ENCODE peak calls at places on chromosomes 12 and 14, in four cellular contexts. One of them, this sample, is unnamed.

GRCh38 chr12:10641735-10642500 is 28.5 kb upstream of the MAGOHB start:
- DNase-seq in sigmoid colon: no peak
- DNase-seq in DND-41: no peak
- DNase-seq in astrocyte: peak
- DNase-seq in this sample: no peak

GRCh38 chr14:72552236-72552635 is 341.7 kb downstream of the DPF3 start:
- DNase-seq in DND-41: no peak
- DNase-seq in sigmoid colon: peak
- DNase-seq in astrocyte: no peak
- DNase-seq in this sample: no peak

GRCh38 chr12:58803893-58804292 is 116.4 kb downstream of the LRIG3 start:
- DNase-seq in astrocyte: peak
- DNase-seq in sigmoid colon: no peak
- DNase-seq in DND-41: no peak
- DNase-seq in this sample: no peak

GRCh38 chr12:85805654-85806053 is 30.6 kb downstream of the RASSF9 start:
- DNase-seq in astrocyte: peak
- DNase-seq in sigmoid colon: no peak
- DNase-seq in DND-41: no peak
- DNase-seq in this sample: no peak

GRCh38 chr12:109462868-109463692 is 14.0 kb downstream of the KCTD10 start:
- DNase-seq in DND-41: no peak
- DNase-seq in astrocyte: peak
- DNase-seq in sigmoid colon: peak
- DNase-seq in this sample: no peak

GRCh38 chr12:2737656-2738241 is 57.0 kb upstream of the FKBP4 start:
- DNase-seq in sigmoid colon: no peak
- DNase-seq in astrocyte: no peak
- DNase-seq in DND-41: no peak
- DNase-seq in this sample: no peak

GRCh38 chr14:54253195-54253947 is 143.4 kb upstream of the CDKN3 start:
- DNase-seq in sigmoid colon: no peak
- DNase-seq in DND-41: no peak
- DNase-seq in astrocyte: peak
- DNase-seq in this sample: no peak

GRCh38 chr12:113208041-113208934 is 13.0 kb upstream of the TPCN1 start:
- DNase-seq in DND-41: peak
- DNase-seq in sigmoid colon: peak
- DNase-seq in astrocyte: no peak
- DNase-seq in this sample: peak

GRCh38 chr12:19456176-19456575 is 16.9 kb downstream of the AEBP2 start:
- DNase-seq in astrocyte: no peak
- DNase-seq in sigmoid colon: no peak
- DNase-seq in DND-41: no peak
- DNase-seq in this sample: no peak

GRCh38 chr14:66361013-66361412 is 125.2 kb upstream of the CCDC196 start:
- DNase-seq in astrocyte: no peak
- DNase-seq in sigmoid colon: no peak
- DNase-seq in DND-41: no peak
- DNase-seq in this sample: no peak

DNA sequence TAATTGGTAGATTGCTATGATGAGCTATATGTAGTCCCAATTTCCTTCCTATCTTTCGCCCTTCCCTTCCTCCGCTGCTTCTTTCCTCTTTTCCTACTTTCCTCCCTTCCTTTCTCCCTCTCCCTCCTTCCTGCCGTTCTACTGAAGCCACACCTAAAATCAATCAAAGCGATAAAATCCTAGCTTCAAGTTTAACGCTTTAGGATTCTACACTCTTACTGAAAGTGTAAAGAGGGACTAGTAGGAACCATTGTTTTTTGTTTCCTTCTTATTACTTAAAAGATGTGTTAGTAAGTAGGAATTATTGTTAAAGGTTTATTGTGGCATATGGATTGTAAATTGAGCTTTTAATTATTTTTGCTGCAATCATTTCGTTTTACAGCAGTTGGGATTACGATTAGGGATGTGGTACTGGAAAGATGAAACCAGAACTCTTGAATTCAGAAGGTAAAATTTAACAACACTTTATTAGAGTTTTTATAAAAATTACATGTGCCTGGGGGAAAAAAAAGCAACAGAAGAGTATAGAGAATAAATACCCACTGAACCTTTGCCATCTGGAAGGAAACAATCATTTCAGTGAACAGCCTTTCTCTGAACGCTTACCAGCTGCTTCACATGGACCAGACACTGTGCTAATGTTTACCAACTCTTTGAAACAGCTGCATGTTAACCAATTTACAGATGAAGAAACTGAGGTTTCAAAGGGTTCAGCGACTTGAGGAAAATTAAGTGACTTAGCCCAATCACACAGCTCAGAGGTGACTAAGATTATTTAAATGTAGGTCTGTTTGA is 975 bp downstream of the PPP1R36 start:
- DNase-seq in DND-41: no peak
- DNase-seq in sigmoid colon: no peak
- DNase-seq in astrocyte: no peak
- DNase-seq in this sample: no peak
- H3K4me3 ChIP-seq in DND-41: no peak
- H3K4me3 ChIP-seq in sigmoid colon: no peak
- H3K4me3 ChIP-seq in astrocyte: no peak
- H3K4me3 ChIP-seq in this sample: no peak

DNA sequence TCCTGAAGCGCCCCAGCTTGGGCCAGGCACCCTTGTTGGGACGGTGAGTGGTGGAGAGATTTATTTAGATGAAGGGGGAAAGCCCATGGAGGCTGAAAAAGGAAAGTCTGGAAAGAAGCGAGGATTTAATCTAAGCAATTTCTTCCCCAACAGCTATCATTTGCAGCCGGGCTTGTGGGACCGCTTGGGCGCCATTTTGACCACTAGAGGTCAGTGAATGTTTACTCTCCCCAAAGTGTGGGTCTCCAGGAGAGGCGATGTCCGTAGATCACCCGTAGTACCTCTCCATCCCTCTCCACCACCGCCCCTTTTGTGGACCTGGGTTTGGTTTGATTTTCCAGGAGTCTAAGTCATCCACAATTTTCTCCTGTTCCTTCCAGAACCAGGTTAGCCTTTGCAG is 91.2 kb upstream of the PARP11 start:
- DNase-seq in DND-41: no peak
- DNase-seq in sigmoid colon: no peak
- DNase-seq in astrocyte: no peak
- DNase-seq in this sample: no peak
- H3K27ac ChIP-seq in DND-41: no peak
- H3K27ac ChIP-seq in sigmoid colon: no peak
- H3K27ac ChIP-seq in astrocyte: no peak
- H3K27ac ChIP-seq in this sample: no peak

GRCh38 chr12:64086946-64087345 is 135.2 kb downstream of the KICS2 start:
- DNase-seq in astrocyte: no peak
- DNase-seq in sigmoid colon: no peak
- DNase-seq in DND-41: no peak
- DNase-seq in this sample: no peak
- H3K4me3 ChIP-seq in astrocyte: no peak
- H3K4me3 ChIP-seq in sigmoid colon: peak
- H3K4me3 ChIP-seq in DND-41: no peak
- H3K4me3 ChIP-seq in this sample: no peak

GRCh38 chr14:68109132-68109531 is 289.6 kb downstream of the RAD51B start:
- DNase-seq in sigmoid colon: no peak
- DNase-seq in DND-41: no peak
- DNase-seq in astrocyte: peak
- DNase-seq in this sample: no peak

GRCh38 chr14:68106917-68107316 is 287.3 kb downstream of the RAD51B start:
- DNase-seq in astrocyte: no peak
- DNase-seq in DND-41: no peak
- DNase-seq in sigmoid colon: no peak
- DNase-seq in this sample: no peak

GRCh38 chr14:68103841-68104240 is 284.3 kb downstream of the RAD51B start:
- DNase-seq in sigmoid colon: peak
- DNase-seq in DND-41: no peak
- DNase-seq in astrocyte: no peak
- DNase-seq in this sample: no peak

GRCh38 chr14:68106456-68106855 is 286.9 kb downstream of the RAD51B start:
- DNase-seq in sigmoid colon: no peak
- DNase-seq in astrocyte: no peak
- DNase-seq in DND-41: no peak
- DNase-seq in this sample: no peak

GRCh38 chr14:68104518-68104917 is 284.9 kb downstream of the RAD51B start:
- DNase-seq in astrocyte: peak
- DNase-seq in DND-41: no peak
- DNase-seq in sigmoid colon: no peak
- DNase-seq in this sample: no peak
- H3K27ac ChIP-seq in astrocyte: peak
- H3K27ac ChIP-seq in DND-41: no peak
- H3K27ac ChIP-seq in sigmoid colon: peak
- H3K27ac ChIP-seq in this sample: no peak